ENCODE peak calls at places on chromosomes 12 and 14, in ten cellular contexts. J, L, X, I, P, K, T, A, Z and V are unnamed samples.

GRCh38 chr12:65826513-65827171 is 2.4 kb downstream of the HMGA2 start:
- DNase-seq in J (no peak), L (no peak), X (peak), I (no peak), P (no peak), K (no peak), T (no peak), A (no peak), Z (peak), V (no peak)

GRCh38 chr12:575129-575502 is 88.1 kb downstream of the NINJ2 start:
- DNase-seq in J (no peak), L (no peak), X (no peak), I (no peak), P (no peak), K (no peak), T (no peak), A (no peak), Z (no peak), V (no peak)

GRCh38 chr12:123354600-123354999 is 10.0 kb downstream of the SBNO1 start:
- DNase-seq in J (no peak), L (no peak), X (no peak), I (no peak), P (no peak), K (no peak), T (no peak), A (no peak), Z (peak), V (no peak)

GRCh38 chr12:39240573-39240972 is 202.3 kb downstream of the KIF21A start:
- DNase-seq in J (no peak), L (no peak), X (no peak), I (no peak), P (no peak), K (no peak), T (no peak), A (no peak), Z (peak), V (no peak)

GRCh38 chr14:68343534-68344093 is 449.3 kb downstream of the ZFP36L1 start:
- DNase-seq in J (no peak), L (no peak), X (no peak), I (no peak), P (no peak), K (no peak), T (no peak), A (no peak), Z (no peak), V (no peak)

GRCh38 chr12:63206908-63207307 is 55.9 kb upstream of the AVPR1A start:
- DNase-seq in J (no peak), L (no peak), X (peak), I (no peak), P (no peak), K (peak), T (no peak), A (no peak), Z (no peak), V (no peak)

GRCh38 chr14:53331247-53331646 is 178.1 kb upstream of the DDHD1 start:
- DNase-seq in J (no peak), L (no peak), X (peak), I (no peak), P (no peak), K (peak), T (no peak), A (no peak), Z (peak), V (no peak)

GRCh38 chr12:55728932-55729591 is at the start of gene CD63:
- DNase-seq in J (peak), L (peak), X (peak), I (peak), P (peak), K (peak), T (peak), A (peak), Z (peak), V (peak)

GRCh38 chr12:85804663-85805062 is 31.5 kb downstream of the RASSF9 start:
- DNase-seq in J (no peak), L (no peak), X (peak), I (no peak), P (no peak), K (peak), T (no peak), A (no peak), Z (peak), V (no peak)

GRCh38 chr12:77795699-77796098 is 35.0 kb upstream of the NAV3 start:
- DNase-seq in J (no peak), L (no peak), X (peak), I (no peak), P (no peak), K (peak), T (no peak), A (no peak), Z (peak), V (no peak)
- TF ChIP-seq CTCF in J (no peak), L (no peak), X (no peak), I (no peak), P (no peak), K (no peak), T (no peak), A (no peak), Z (no peak), V (no peak)

GRCh38 chr12:132164426-132164825 is 20.2 kb downstream of the NOC4L start:
- DNase-seq in J (no peak), L (no peak), X (no peak), I (no peak), P (no peak), K (no peak), T (no peak), A (no peak), Z (no peak), V (no peak)

GRCh38 chr12:132165584-132165983 is 21.3 kb downstream of the NOC4L start:
- DNase-seq in J (no peak), L (no peak), X (no peak), I (no peak), P (no peak), K (no peak), T (no peak), A (no peak), Z (no peak), V (no peak)

GRCh38 chr12:132162508-132163031 is 18.3 kb downstream of the NOC4L start:
- DNase-seq in J (no peak), L (no peak), X (peak), I (no peak), P (no peak), K (peak), T (no peak), A (no peak), Z (peak), V (no peak)

GRCh38 chr12:132163041-132163910 is 19.0 kb downstream of the NOC4L start:
- DNase-seq in J (no peak), L (no peak), X (no peak), I (no peak), P (no peak), K (no peak), T (no peak), A (no peak), Z (no peak), V (no peak)

GRCh38 chr12:132163911-132164288 is 19.6 kb downstream of the NOC4L start:
- DNase-seq in J (no peak), L (no peak), X (no peak), I (no peak), P (no peak), K (no peak), T (no peak), A (no peak), Z (no peak), V (no peak)
- TF ChIP-seq CTCF in J (no peak), L (no peak), X (peak), I (peak), P (no peak), K (peak), T (no peak), A (no peak), Z (peak), V (no peak)

GRCh38 chr14:95174184-95174804 is 17.0 kb upstream of the DICER1 start:
- DNase-seq in J (no peak), L (no peak), X (peak), I (no peak), P (no peak), K (peak), T (no peak), A (no peak), Z (no peak), V (no peak)
- TF ChIP-seq CTCF in J (no peak), L (no peak), X (peak), I (no peak), P (no peak), K (peak), T (no peak), A (no peak), Z (peak), V (no peak)

GRCh38 chr12:48985475-48985897 is 7.4 kb downstream of the WNT1 start:
- DNase-seq in J (no peak), L (no peak), X (no peak), I (no peak), P (no peak), K (no peak), T (no peak), A (no peak), Z (no peak), V (no peak)

GRCh38 chr12:48986720-48987291 is 8.7 kb downstream of the WNT1 start:
- DNase-seq in J (no peak), L (no peak), X (no peak), I (no peak), P (no peak), K (no peak), T (no peak), A (no peak), Z (no peak), V (no peak)

GRCh38 chr12:48991247-48992050 is 7.7 kb downstream of the DDN start:
- DNase-seq in J (peak), L (no peak), X (no peak), I (no peak), P (no peak), K (no peak), T (no peak), A (no peak), Z (no peak), V (no peak)

GRCh38 chr12:48985901-48986300 is 7.8 kb downstream of the WNT1 start:
- DNase-seq in J (no peak), L (no peak), X (no peak), I (no peak), P (no peak), K (no peak), T (no peak), A (no peak), Z (no peak), V (no peak)

GRCh38 chr12:48988030-48988649 is 10.0 kb downstream of the WNT1 start:
- DNase-seq in J (peak), L (no peak), X (peak), I (peak), P (peak), K (peak), T (no peak), A (peak), Z (no peak), V (peak)
- TF ChIP-seq CTCF in J (peak), L (peak), X (peak), I (peak), P (peak), K (peak), T (peak), A (peak), Z (peak), V (peak)

GRCh38 chr14:23094666-23095195 is at the start of gene ACIN1:
- DNase-seq in J (peak), L (peak), X (peak), I (no peak), P (peak), K (peak), T (no peak), A (peak), Z (peak), V (peak)

GRCh38 chr14:23093526-23093925 is 1.4 kb downstream of the ACIN1 start:
- DNase-seq in J (no peak), L (no peak), X (no peak), I (no peak), P (no peak), K (no peak), T (no peak), A (no peak), Z (no peak), V (no peak)

GRCh38 chr14:23097786-23098185 is 2.5 kb downstream of the C14orf119 start:
- DNase-seq in J (no peak), L (no peak), X (no peak), I (no peak), P (no peak), K (no peak), T (no peak), A (no peak), Z (no peak), V (no peak)

GRCh38 chr14:23093993-23094665 is 807 bp downstream of the ACIN1 start:
- DNase-seq in J (no peak), L (no peak), X (no peak), I (peak), P (no peak), K (peak), T (no peak), A (peak), Z (no peak), V (no peak)

DNA sequence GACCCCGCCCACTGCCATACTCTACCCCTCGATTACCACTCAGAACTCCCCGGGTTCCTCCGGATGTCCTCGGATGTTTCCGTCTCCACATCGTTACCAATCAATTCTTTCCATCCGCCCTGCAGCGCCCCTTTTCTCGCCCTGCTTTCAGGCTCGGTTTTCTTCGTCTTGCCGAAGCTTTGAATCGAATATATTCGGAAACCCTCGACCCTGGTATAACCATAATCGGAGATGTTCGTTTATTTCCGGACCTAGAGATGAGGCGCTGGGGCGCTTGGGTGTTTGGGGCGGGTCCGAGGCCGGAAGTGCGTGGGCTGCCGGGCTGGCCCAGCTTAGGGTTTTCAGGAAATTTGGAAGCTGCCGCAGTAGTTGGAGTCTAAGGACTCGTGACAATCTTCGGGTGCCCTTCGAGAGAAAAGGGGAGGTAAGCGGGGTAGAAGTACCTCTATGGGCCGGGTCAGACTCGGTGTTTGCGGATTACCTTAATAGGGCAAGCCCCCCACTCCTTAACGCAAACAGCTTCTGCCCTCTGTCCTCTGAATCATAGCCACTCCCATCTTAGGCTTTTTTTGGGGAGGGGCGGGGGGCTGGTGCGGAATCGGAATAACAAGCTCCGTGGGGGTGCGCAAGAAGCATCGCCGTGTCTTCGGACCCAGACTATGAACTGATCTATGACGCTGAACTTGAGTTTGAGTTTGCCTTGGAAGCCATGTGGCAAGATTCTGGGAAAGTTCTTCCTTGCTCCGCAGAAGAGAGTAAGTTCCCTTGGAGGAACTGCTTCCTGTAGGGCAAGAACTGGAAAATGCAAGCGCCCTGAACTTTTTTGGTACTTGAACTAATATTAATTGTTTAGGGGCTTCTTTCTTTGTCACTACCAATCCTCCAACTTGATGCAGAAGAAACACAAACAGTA is at the start of gene C14orf119:
- DNase-seq in J (peak), L (peak), X (peak), I (peak), P (peak), K (peak), T (peak), A (peak), Z (peak), V (peak)
- TF ChIP-seq CTCF in J (no peak), L (no peak), X (no peak), I (no peak), P (no peak), K (no peak), T (no peak), A (no peak), Z (no peak), V (no peak)

DNA sequence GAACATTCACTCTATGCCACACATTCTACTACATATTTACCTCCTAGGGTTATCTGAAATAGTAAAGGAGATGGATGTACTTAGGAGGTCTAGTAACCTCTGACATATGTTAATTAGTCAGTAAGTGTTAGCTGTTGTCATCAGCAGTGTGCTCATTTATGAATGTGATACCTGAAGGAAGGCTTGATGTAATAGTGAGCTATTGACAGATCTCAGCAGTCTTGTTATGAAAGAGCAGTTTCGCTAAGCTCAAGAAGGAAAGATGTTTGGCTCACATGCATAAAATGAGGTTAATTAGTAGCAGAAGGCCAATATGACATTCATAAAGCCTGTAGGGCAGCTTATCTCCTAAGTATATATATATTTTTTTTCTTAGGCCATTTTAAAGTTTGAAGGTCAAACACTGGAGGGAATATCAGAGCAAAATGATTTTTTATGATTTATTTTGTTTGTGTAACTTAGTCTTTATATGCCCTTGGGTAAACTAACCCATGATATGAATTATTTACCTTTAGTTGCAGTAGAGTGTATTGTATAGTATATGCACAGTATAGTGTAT is 2.8 kb downstream of the FAM234B start:
- DNase-seq in J (no peak), L (no peak), X (no peak), I (no peak), P (no peak), K (no peak), T (no peak), A (no peak), Z (no peak), V (no peak)
- TF ChIP-seq CTCF in J (no peak), L (no peak), X (no peak), I (no peak), P (no peak), K (no peak), T (no peak), A (no peak), Z (no peak), V (no peak)